ENCODE peak calls at places on chromosomes 5 and 9, in eight cellular contexts. F is colonic mucosa, Y is esophagus muscularis mucosa, B is prostate gland, J is lower lobe of right lung, A is osteoblast, U is endothelial cell of umbilical vein, I is right atrium auricular region. X is an unnamed sample. For H3K4me1 and H3K36me3, the result is how much of the 10 kb centered on the place peaks cover.

GRCh38 chr5:53114988-53115387 is 5.4 kb upstream of the MOCS2 start:
- DNase-seq in F (no peak), J (no peak), Y (no peak), A (no peak), U (peak), B (no peak), I (no peak), X (no peak)

GRCh38 chr9:87006956-87007355 is 59.6 kb upstream of the GAS1 start:
- DNase-seq in J (no peak), U (no peak), F (no peak), A (no peak), B (no peak), Y (no peak), I (no peak), X (no peak)

GRCh38 chr9:137506702-137507171 is 43.5 kb downstream of the PNPLA7 start:
- DNase-seq in B (no peak), I (no peak), F (no peak), U (no peak), J (no peak), A (peak), Y (no peak), X (no peak)

GRCh38 chr5:58362135-58362534 is 97.8 kb downstream of the PLK2 start:
- DNase-seq in F (no peak), U (no peak), J (no peak), A (no peak), B (no peak), Y (no peak), I (no peak), X (no peak)

GRCh38 chr5:20368581-20368980 is 380.6 kb upstream of the CDH18 start:
- DNase-seq in U (no peak), F (no peak), Y (no peak), A (no peak), B (no peak), I (no peak), J (no peak), X (no peak)

GRCh38 chr9:91043041-91043740 is 241.6 kb downstream of the SYK start:
- DNase-seq in J (no peak), A (no peak), Y (no peak), B (no peak), I (peak), U (no peak), F (no peak), X (no peak)

GRCh38 chr9:105291938-105292337 is 47.5 kb downstream of the SLC44A1 start:
- DNase-seq in U (no peak), F (no peak), I (no peak), Y (no peak), A (no peak), B (no peak), J (no peak), X (no peak)

GRCh38 chr5:66945389-66946349 is 250.9 kb downstream of the CD180 start:
- DNase-seq in Y (no peak), A (no peak), B (no peak), I (no peak), U (peak), J (no peak), F (no peak), X (no peak)

GRCh38 chr9:130372057-130372456 is 72.7 kb upstream of the ASS1 start:
- DNase-seq in J (no peak), B (no peak), F (no peak), A (no peak), Y (no peak), U (no peak), I (no peak), X (no peak)

GRCh38 chr9:123036886-123037540 is 3.5 kb downstream of the GPR21 start:
- DNase-seq in Y (no peak), U (no peak), A (no peak), I (no peak), J (no peak), B (no peak), F (no peak), X (no peak)

GRCh38 chr5:135048286-135048685 is 14.3 kb upstream of the PITX1 start:
- DNase-seq in A (no peak), B (no peak), U (no peak), F (no peak), J (no peak), Y (no peak), I (no peak), X (no peak)

GRCh38 chr9:94933429-94933828 is 206.9 kb downstream of the AOPEP start:
- DNase-seq in U (no peak), F (no peak), Y (no peak), B (no peak), J (no peak), I (no peak), A (peak), X (no peak)

GRCh38 chr9:9112001-9112725 is 1312.6 kb upstream of the DMAC1 start:
- DNase-seq in F (no peak), A (no peak), Y (no peak), J (no peak), U (no peak), I (no peak), B (no peak), X (no peak)

GRCh38 chr5:32225445-32225844 is 51.3 kb upstream of the GOLPH3 start:
- DNase-seq in U (no peak), I (no peak), J (no peak), A (no peak), B (peak), Y (no peak), F (no peak), X (peak)

GRCh38 chr9:573551-574410 is 267.7 kb upstream of the DMRT1 start:
- DNase-seq in A (no peak), F (no peak), Y (no peak), I (no peak), B (no peak), J (peak), U (no peak), X (no peak)

GRCh38 chr5:152994040-152994439 is 496.4 kb upstream of the GRIA1 start:
- DNase-seq in Y (no peak), U (no peak), A (no peak), I (no peak), B (no peak), J (no peak), F (no peak), X (no peak)

GRCh38 chr5:139379626-139380449 is 3.3 kb downstream of the SLC23A1 start:
- DNase-seq in A (peak), I (no peak), Y (no peak), F (no peak), B (no peak), U (no peak), J (no peak), X (no peak)

GRCh38 chr5:59034498-59035186 is 451.8 kb downstream of the RAB3C start:
- DNase-seq in I (no peak), Y (no peak), F (no peak), J (no peak), B (peak), A (peak), U (peak), X (no peak)

GRCh38 chr5:176789873-176790615 is 20.3 kb upstream of the UNC5A start:
- DNase-seq in Y (no peak), J (no peak), U (no peak), B (no peak), A (peak), I (no peak), F (no peak), X (no peak)

GRCh38 chr5:158074992-158075769 is 216.2 kb upstream of the CLINT1 start:
- DNase-seq in A (peak), U (peak), I (peak), Y (peak), J (no peak), F (peak), B (peak), X (peak)

GRCh38 chr5:119418782-119419101 is 33.6 kb upstream of the HSD17B4 start:
- DNase-seq in B (peak), A (no peak), Y (no peak), F (no peak), I (no peak), J (no peak), U (no peak), X (no peak)

GRCh38 chr9:137592767-137593166 is 2.5 kb upstream of the ZMYND19 start:
- DNase-seq in B (no peak), Y (no peak), A (peak), I (no peak), J (peak), F (no peak), U (no peak), X (no peak)

GRCh38 chr5:173512637-173513435 is 103.6 kb downstream of the BOD1 start:
- DNase-seq in Y (peak), U (no peak), J (no peak), I (no peak), F (no peak), B (no peak), A (no peak), X (no peak)

GRCh38 chr5:91307023-91307422 is 76.1 kb downstream of the ARRDC3 start:
- DNase-seq in I (peak), B (no peak), Y (no peak), F (no peak), U (no peak), A (peak), J (no peak), X (peak)

GRCh38 chr5:31362931-31363568 is 168.8 kb downstream of the DROSHA start:
- DNase-seq in B (no peak), F (no peak), I (no peak), J (no peak), A (no peak), U (no peak), Y (no peak), X (no peak)

GRCh38 chr5:673140-673836 is 19.9 kb downstream of the TPPP start:
- DNase-seq in I (no peak), F (no peak), B (no peak), A (peak), Y (no peak), U (no peak), J (peak), X (no peak)

GRCh38 chr9:126700903-126701819 is 87.4 kb downstream of the LMX1B start:
- DNase-seq in A (peak), I (no peak), J (peak), F (no peak), U (no peak), B (no peak), Y (no peak), X (no peak)

GRCh38 chr9:123225995-123226394 is 42.4 kb downstream of the STRBP start:
- DNase-seq in J (no peak), A (no peak), I (no peak), Y (no peak), F (no peak), U (no peak), B (no peak), X (no peak)

GRCh38 chr5:52283221-52283620 is 504.5 kb upstream of the ITGA1 start:
- DNase-seq in F (no peak), Y (no peak), U (peak), I (no peak), B (no peak), A (no peak), J (no peak), X (no peak)

GRCh38 chr9:33137781-33138264 is 29.3 kb downstream of the B4GALT1 start:
- DNase-seq in F (no peak), U (no peak), J (no peak), A (peak), Y (no peak), I (no peak), B (no peak), X (no peak)

GRCh38 chr5:35852084-35852734 is 4.5 kb upstream of the IL7R start:
- DNase-seq in I (no peak), B (no peak), U (no peak), F (no peak), A (peak), Y (no peak), J (no peak), X (no peak)
- TF ChIP-seq CTCF in I (no peak), B (no peak), U (no peak), F (no peak), A (peak), Y (no peak), J (no peak), X (no peak)

GRCh38 chr5:96924016-96924443 is 11.8 kb upstream of the LNPEP start:
- DNase-seq in I (no peak), J (no peak), U (peak), F (no peak), B (no peak), Y (no peak), A (peak), X (no peak)

GRCh38 chr5:96922452-96923244 is 13.2 kb upstream of the LNPEP start:
- DNase-seq in U (no peak), I (no peak), A (no peak), F (no peak), Y (no peak), J (no peak), B (no peak), X (no peak)

GRCh38 chr5:96927008-96927407 is 8.9 kb upstream of the LNPEP start:
- DNase-seq in J (no peak), F (no peak), U (no peak), Y (no peak), B (no peak), A (no peak), I (no peak), X (no peak)

GRCh38 chr5:96928931-96929708 is 6.8 kb upstream of the LNPEP start:
- DNase-seq in Y (no peak), J (no peak), B (no peak), U (no peak), I (no peak), A (no peak), F (no peak), X (no peak)

DNA sequence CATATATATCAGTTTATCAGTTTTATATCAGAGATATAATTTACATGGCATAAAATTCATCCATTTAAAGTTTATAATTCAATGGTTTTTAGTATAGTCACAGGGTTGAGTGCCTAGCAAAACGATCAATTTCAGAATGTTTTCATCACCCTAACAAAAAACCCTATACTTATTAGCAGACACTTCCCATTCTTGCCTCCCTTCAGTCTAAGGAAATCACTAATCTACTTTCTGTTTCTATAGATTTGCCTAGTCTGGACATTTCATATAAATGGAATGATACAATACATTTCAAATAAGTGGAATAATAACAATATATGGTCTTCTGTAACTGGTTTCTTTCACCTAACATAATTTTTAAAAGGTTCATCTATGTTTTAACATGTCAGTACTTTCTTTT is 9.6 kb upstream of the LNPEP start:
- DNase-seq in U (no peak), F (no peak), A (no peak), Y (no peak), I (no peak), J (no peak), B (no peak), X (no peak)
- H3K4me1 ChIP-seq in U (under half), F (under half), A (under half), Y (under half), I (under half), J (under half), B (under half), X (under half)

GRCh38 chr5:169602535-169602934 is 19.0 kb downstream of the SPDL1 start:
- DNase-seq in F (no peak), A (peak), U (no peak), Y (no peak), B (no peak), I (no peak), J (no peak), X (no peak)

GRCh38 chr5:169595172-169595820 is 11.7 kb downstream of the SPDL1 start:
- DNase-seq in A (peak), Y (no peak), F (no peak), B (no peak), J (no peak), U (peak), I (no peak), X (no peak)

GRCh38 chr5:169599451-169599850 is 15.9 kb downstream of the SPDL1 start:
- DNase-seq in U (no peak), A (no peak), F (no peak), B (no peak), I (no peak), J (no peak), Y (no peak), X (no peak)
- H3K36me3 ChIP-seq in U (under half), A (half or more), F (under half), B (under half), I (under half), J (half or more), Y (under half), X (under half)

GRCh38 chr9:136331556-136332481 is 4.5 kb downstream of the GPSM1 start:
- DNase-seq in B (no peak), J (no peak), U (no peak), A (no peak), Y (no peak), I (no peak), F (no peak), X (no peak)
- TF ChIP-seq CTCF in B (no peak), J (no peak), U (no peak), A (no peak), Y (no peak), I (no peak), F (no peak), X (no peak)

X was measured in ovary.